ENCODE peak calls at places on chromosomes 11 and 22, in four cellular contexts. F is right lobe of liver, E is ovary, V is right cardiac atrium. T is an unnamed sample.
A peak's percentile ranks its signal among the peaks of the same experiment; 100 is the strongest.

GRCh38 chr22:49197500-49197899 is 630.2 kb downstream of the BRD1 start:
- DNase-seq in F (peak; percentile 27), E (peak; percentile 19), V (no peak), T (peak; percentile 67)

GRCh38 chr11:116093065-116093464 is 588.9 kb upstream of the CADM1 start:
- DNase-seq in F (no peak), E (no peak), V (no peak), T (no peak)

GRCh38 chr11:8834379-8834778 is 76.6 kb upstream of the AKIP1 start:
- DNase-seq in F (peak; percentile 9), E (no peak), V (no peak), T (no peak)

GRCh38 chr11:130846606-130847005 is 69.7 kb downstream of the SNX19 start:
- DNase-seq in F (no peak), E (no peak), V (no peak), T (no peak)

GRCh38 chr11:116895053-116895757 is 57.8 kb upstream of the APOA1 start:
- DNase-seq in F (no peak), E (no peak), V (peak; percentile 51), T (peak; percentile 52)

GRCh38 chr22:24067587-24068376 is 56.7 kb downstream of the CABIN1 start:
- DNase-seq in F (peak; percentile 90), E (no peak), V (no peak), T (no peak)

GRCh38 chr11:96614846-96615245 is 225.0 kb downstream of the JRKL start:
- DNase-seq in F (no peak), E (no peak), V (peak; percentile 60), T (no peak)

GRCh38 chr11:68498313-68498712 is 37.8 kb downstream of the PPP6R3 start:
- DNase-seq in F (no peak), E (no peak), V (no peak), T (no peak)

GRCh38 chr11:35798983-35799382 is 136.4 kb downstream of the TRIM44 start:
- DNase-seq in F (no peak), E (no peak), V (no peak), T (no peak)

GRCh38 chr11:13288375-13289029 is 10.9 kb downstream of the BMAL1 start:
- DNase-seq in F (no peak), E (no peak), V (no peak), T (no peak)

GRCh38 chr11:27392278-27392677 is 29.3 kb upstream of the CCDC34 start:
- DNase-seq in F (no peak), E (no peak), V (no peak), T (no peak)

GRCh38 chr11:31641477-31642062 is 132.0 kb downstream of the ELP4 start:
- DNase-seq in F (peak; percentile 39), E (no peak), V (no peak), T (no peak)

DNA sequence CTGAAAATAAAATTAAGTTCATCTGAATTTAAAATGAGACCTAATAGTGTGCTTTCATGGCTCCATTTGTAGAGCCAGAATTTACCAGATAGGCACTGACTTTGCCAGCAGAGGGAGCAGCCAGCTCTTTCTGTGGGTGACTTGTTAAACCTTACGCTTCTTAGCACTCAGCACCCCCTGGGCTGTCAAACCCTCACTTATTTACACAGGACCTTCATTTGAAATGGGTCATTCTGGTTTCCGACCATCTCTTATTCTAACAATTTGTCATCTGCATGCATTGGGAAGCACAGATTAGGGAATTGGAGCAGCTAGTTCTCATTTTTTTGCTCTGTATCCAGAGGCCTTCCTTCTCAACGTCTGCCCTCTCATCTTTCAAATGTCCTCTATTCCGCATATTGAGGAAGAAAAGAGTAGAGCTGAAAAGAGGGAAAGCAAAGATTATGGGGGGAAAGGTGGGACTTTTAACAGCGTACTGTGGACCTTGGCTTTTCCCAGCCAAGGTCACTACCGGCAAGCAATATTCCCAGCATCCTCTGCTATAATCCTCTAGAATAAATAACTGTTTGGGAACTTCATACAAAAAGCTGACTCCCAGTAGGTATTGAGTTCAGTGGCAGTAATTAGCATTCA is 3.1 kb downstream of the ASRGL1 start:
- DNase-seq in F (peak; percentile 61), E (peak; percentile 40), V (peak; percentile 67), T (peak; percentile 62)
- H3K4me3 ChIP-seq in F (no peak overlapping the region), E (no peak overlapping the region), V (no peak overlapping the region), T (no peak overlapping the region)

DNA sequence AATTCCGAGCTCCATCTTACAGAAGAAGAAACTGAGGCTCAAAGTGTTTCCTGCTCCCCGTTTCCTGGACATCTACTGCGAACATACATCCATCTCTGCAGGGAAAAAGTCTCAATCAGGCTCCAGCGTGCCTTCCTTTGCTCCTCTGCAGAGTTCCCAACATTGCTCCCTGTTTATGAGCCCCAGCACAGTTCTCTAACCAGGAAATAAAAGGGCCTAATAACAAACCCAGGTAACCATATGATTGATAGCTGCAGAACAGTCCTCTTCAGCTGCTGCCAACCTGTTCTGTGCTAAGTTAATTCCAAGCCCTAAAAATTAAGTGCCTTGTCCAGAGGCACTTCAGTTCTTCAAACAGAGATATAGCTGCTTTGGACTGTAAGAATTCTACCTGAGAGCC is 104.9 kb upstream of the ASPHD2 start:
- DNase-seq in F (no peak), E (no peak), V (no peak), T (no peak)
- H3K27me3 ChIP-seq in F (no peaks in the 10 kb centered on the region), E (no peaks in the 10 kb centered on the region), V (no peaks in the 10 kb centered on the region), T (no peaks in the 10 kb centered on the region)

DNA sequence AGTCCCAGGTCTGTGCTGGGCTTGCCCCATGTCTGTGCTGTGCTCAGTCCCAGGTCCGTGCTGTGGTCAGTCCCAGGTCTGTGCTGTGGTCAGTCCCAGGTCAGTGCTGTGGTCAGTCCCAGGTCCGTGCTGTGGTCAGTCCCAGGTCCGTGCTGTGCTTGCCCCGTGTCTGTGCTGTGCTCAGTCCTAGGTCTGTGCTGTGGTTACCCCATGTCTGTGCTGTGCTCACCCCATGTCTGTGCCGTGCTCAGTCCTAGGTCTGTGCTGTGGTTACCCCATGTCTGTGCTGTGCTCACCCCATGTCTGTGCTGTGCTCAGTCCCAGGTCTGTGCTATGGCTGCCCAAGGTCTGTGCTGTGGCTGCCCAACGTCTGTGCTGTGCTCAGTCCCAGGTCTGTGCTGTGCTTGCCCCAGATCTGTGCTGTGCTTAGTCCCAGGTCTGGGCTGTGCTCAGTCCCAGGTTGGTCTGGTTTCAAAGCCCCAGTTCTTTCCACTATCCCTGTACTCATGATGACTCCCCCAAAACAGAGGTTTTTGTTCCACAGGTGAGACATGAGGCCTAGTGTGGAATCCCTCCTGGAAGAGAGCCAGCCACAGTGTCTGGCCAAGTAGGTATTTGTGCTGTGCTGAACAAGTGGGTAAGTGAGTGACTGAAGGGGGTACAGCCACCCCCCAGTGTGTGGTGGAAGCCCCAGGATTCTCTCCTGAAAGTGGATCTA is 34.8 kb downstream of the IRAG1 start:
- DNase-seq in F (no peak), E (no peak), V (no peak), T (no peak)
- H3K4me1 ChIP-seq in F (no peaks in the 10 kb centered on the region), E (peaks cover 37% of the 10 kb centered on the region), V (peaks cover 20% of the 10 kb centered on the region), T (peaks cover 7% of the 10 kb centered on the region)

GRCh38 chr22:42680648-42681047 is 31.5 kb upstream of the CYB5R3 start:
- DNase-seq in F (no peak), E (no peak), V (peak; percentile 21), T (no peak)
- H3K4me3 ChIP-seq in F (no peak overlapping the region), E (no peak overlapping the region), V (no peak overlapping the region), T (no peak overlapping the region)

GRCh38 chr11:2211113-2211971 is 39.7 kb upstream of the TH start:
- DNase-seq in F (peak; percentile 45), E (peak; percentile 24), V (peak; percentile 48), T (peak; percentile 71)
- H3K27me3 ChIP-seq in F (no peaks in the 10 kb centered on the region), E (no peaks in the 10 kb centered on the region), V (no peaks in the 10 kb centered on the region), T (no peaks in the 10 kb centered on the region)

GRCh38 chr11:113552271-113552670 is 77.1 kb upstream of the DRD2 start:
- DNase-seq in F (no peak), E (no peak), V (no peak), T (no peak)
- H3K4me1 ChIP-seq in F (no peaks in the 10 kb centered on the region), E (no peaks in the 10 kb centered on the region), V (peaks cover 1% of the 10 kb centered on the region), T (no peaks in the 10 kb centered on the region)

T was measured in aorta.